ENCODE peak calls at places on chromosome 6, in seven cellular contexts. J is cardiac fibroblast; L is activated T-helper 1 cell treated with anti-CD3 and anti-CD28 coated beads, Interleukin-2, amount 50 U/mL, for 16 hours; K is left lung; Y is CD4-positive, alpha-beta memory T cell; O is lung; G is HFFc6. M is an unnamed sample.

GRCh38 chr6:63673692-63674091 is 38.1 kb downstream of the PHF3 start:
- DNase-seq in J (no peak), L (no peak), K (no peak), Y (no peak), O (no peak), G (no peak), M (no peak)

GRCh38 chr6:48774276-48774675 is 663.3 kb upstream of the PTCHD4 start:
- DNase-seq in J (no peak), L (no peak), K (no peak), Y (no peak), O (no peak), G (no peak), M (peak; percentile 58)

GRCh38 chr6:144064831-144065668 is 30.3 kb downstream of the SF3B5 start:
- DNase-seq in J (no peak), L (no peak), K (no peak), Y (peak; percentile 8), O (no peak), G (no peak), M (no peak)

GRCh38 chr6:15423286-15423957 is 177.6 kb downstream of the JARID2 start:
- DNase-seq in J (no peak), L (no peak), K (no peak), Y (no peak), O (no peak), G (no peak), M (no peak)

GRCh38 chr6:161215193-161215592 is 58.7 kb downstream of the AGPAT4 start:
- DNase-seq in J (peak; percentile 92), L (no peak), K (no peak), Y (no peak), O (no peak), G (peak; percentile 82), M (no peak)

GRCh38 chr6:73800997-73801396 is 105.0 kb downstream of the CD109 start:
- DNase-seq in J (peak; percentile 35), L (no peak), K (no peak), Y (no peak), O (no peak), G (no peak), M (no peak)

GRCh38 chr6:157552171-157552747 is 171.3 kb downstream of the ZDHHC14 start:
- DNase-seq in J (no peak), L (no peak), K (no peak), Y (no peak), O (no peak), G (no peak), M (no peak)

GRCh38 chr6:109793793-109794192 is 102.7 kb downstream of the FIG4 start:
- DNase-seq in J (peak; percentile 95), L (no peak), K (no peak), Y (no peak), O (peak; percentile 29), G (peak; percentile 95), M (no peak)

GRCh38 chr6:39891976-39892375 is 42.3 kb downstream of the MOCS1 start:
- DNase-seq in J (peak; percentile 43), L (no peak), K (no peak), Y (no peak), O (no peak), G (no peak), M (no peak)

GRCh38 chr6:117233146-117233545 is 32.2 kb upstream of the VGLL2 start:
- DNase-seq in J (peak; percentile 1), L (no peak), K (no peak), Y (no peak), O (no peak), G (no peak), M (no peak)

GRCh38 chr6:36169023-36170007 is 27.2 kb upstream of the BRPF3 start:
- DNase-seq in J (no peak), L (no peak), K (no peak), Y (no peak), O (no peak), G (no peak), M (no peak)

GRCh38 chr6:40376113-40376650 is 211.0 kb downstream of the LRFN2 start:
- DNase-seq in J (no peak), L (no peak), K (no peak), Y (no peak), O (no peak), G (no peak), M (no peak)

GRCh38 chr6:16332175-16332542 is 93.8 kb downstream of the GMPR start:
- DNase-seq in J (peak; percentile 82), L (peak; percentile 59), K (peak; percentile 78), Y (peak; percentile 82), O (peak; percentile 82), G (peak; percentile 63), M (peak; percentile 81)

GRCh38 chr6:158518196-158519127 is 41.4 kb upstream of the TMEM181 start:
- DNase-seq in J (peak; percentile 90), L (no peak), K (peak; percentile 49), Y (peak; percentile 68), O (no peak), G (peak; percentile 84), M (no peak)

GRCh38 chr6:104159045-104159618 is 700.6 kb downstream of the HACE1 start:
- DNase-seq in J (no peak), L (no peak), K (no peak), Y (no peak), O (no peak), G (no peak), M (no peak)

GRCh38 chr6:30712441-30712840 is 4.6 kb downstream of the MDC1 start:
- DNase-seq in J (no peak), L (no peak), K (no peak), Y (no peak), O (no peak), G (no peak), M (no peak)

GRCh38 chr6:170282512-170283158 is 8.2 kb downstream of the DLL1 start:
- DNase-seq in J (no peak), L (no peak), K (no peak), Y (no peak), O (no peak), G (no peak), M (no peak)

GRCh38 chr6:157741889-157742615 is 81.0 kb upstream of the SNX9 start:
- DNase-seq in J (peak; percentile 47), L (no peak), K (no peak), Y (no peak), O (no peak), G (no peak), M (no peak)

GRCh38 chr6:112173401-112173800 is 81.0 kb downstream of the LAMA4 start:
- DNase-seq in J (no peak), L (no peak), K (no peak), Y (no peak), O (no peak), G (no peak), M (no peak)

GRCh38 chr6:75116946-75117345 is 88.9 kb downstream of the COL12A1 start:
- DNase-seq in J (no peak), L (no peak), K (no peak), Y (no peak), O (no peak), G (no peak), M (no peak)

GRCh38 chr6:24883618-24884017 is 52.1 kb downstream of the RIPOR2 start:
- DNase-seq in J (peak; percentile 54), L (no peak), K (no peak), Y (no peak), O (no peak), G (peak; percentile 86), M (no peak)

GRCh38 chr6:38378801-38379200 is 260.9 kb downstream of the BTBD9 start:
- DNase-seq in J (no peak), L (no peak), K (no peak), Y (no peak), O (no peak), G (peak; percentile 77), M (no peak)

GRCh38 chr6:30987304-30987703 is 3.8 kb downstream of the MUC21 start:
- DNase-seq in J (no peak), L (no peak), K (no peak), Y (no peak), O (no peak), G (no peak), M (no peak)

GRCh38 chr6:139982652-139983051 is 608.2 kb upstream of the CITED2 start:
- DNase-seq in J (peak; percentile 88), L (no peak), K (no peak), Y (no peak), O (no peak), G (peak; percentile 78), M (peak; percentile 93)

GRCh38 chr6:125102901-125103300 is 50.7 kb upstream of the TPD52L1 start:
- DNase-seq in J (peak; percentile 86), L (no peak), K (no peak), Y (no peak), O (no peak), G (peak; percentile 84), M (no peak)

GRCh38 chr6:143510991-143511891 is at the start of gene FUCA2:
- DNase-seq in J (peak; percentile 93), L (peak; percentile 48), K (peak; percentile 94), Y (peak; percentile 70), O (peak; percentile 93), G (peak; percentile 76), M (no peak)

GRCh38 chr6:134240664-134241431 is 77.1 kb downstream of the SGK1 start:
- DNase-seq in J (no peak), L (peak; percentile 44), K (peak; percentile 89), Y (peak; percentile 90), O (peak; percentile 73), G (no peak), M (peak; percentile 12)

GRCh38 chr6:135938588-135939215 is 87.2 kb downstream of the PDE7B start:
- DNase-seq in J (peak; percentile 68), L (no peak), K (no peak), Y (no peak), O (no peak), G (no peak), M (no peak)

GRCh38 chr6:142907544-142907943 is 37.4 kb downstream of the HIVEP2 start:
- DNase-seq in J (no peak), L (no peak), K (no peak), Y (peak; percentile 70), O (no peak), G (no peak), M (no peak)

GRCh38 chr6:161319231-161319630 is 45.4 kb upstream of the AGPAT4 start:
- DNase-seq in J (no peak), L (no peak), K (no peak), Y (no peak), O (no peak), G (no peak), M (no peak)

GRCh38 chr6:36028088-36028886 is 679 bp downstream of the MAPK14 start:
- DNase-seq in J (peak; percentile 26), L (no peak), K (peak; percentile 62), Y (no peak), O (peak; percentile 46), G (peak; percentile 4), M (no peak)

GRCh38 chr6:125453516-125453915 is 151.7 kb upstream of the HDDC2 start:
- DNase-seq in J (no peak), L (no peak), K (no peak), Y (no peak), O (no peak), G (no peak), M (no peak)

GRCh38 chr6:168113226-168113625 is 34.2 kb upstream of the FRMD1 start:
- DNase-seq in J (no peak), L (no peak), K (peak; percentile 21), Y (no peak), O (no peak), G (no peak), M (no peak)

GRCh38 chr6:44177691-44178423 is 19.2 kb downstream of the CAPN11 start:
- DNase-seq in J (peak; percentile 98), L (no peak), K (no peak), Y (no peak), O (peak; percentile 51), G (peak; percentile 41), M (no peak)

GRCh38 chr6:139325686-139326085 is 33.9 kb upstream of the TXLNB start:
- DNase-seq in J (no peak), L (no peak), K (no peak), Y (no peak), O (no peak), G (no peak), M (no peak)

GRCh38 chr6:105209950-105210706 is 30.3 kb upstream of the POPDC3 start:
- DNase-seq in J (peak; percentile 66), L (no peak), K (no peak), Y (no peak), O (no peak), G (peak; percentile 74), M (no peak)

M was measured in SK-N-MC.